ENCODE peak calls at places on chromosome 11, in five cellular contexts. E is H1, B is HepG2, X is sigmoid colon, J is A549. I is an unnamed sample. For H3K4me1, the result is how much of the 10 kb centered on the place peaks cover.

GRCh38 chr11:133541331-133542095 is 9.2 kb upstream of the OPCML start:
- DNase-seq in E (peak), B (no peak), X (no peak), J (no peak), I (no peak)

GRCh38 chr11:3104961-3105790 is 48.0 kb upstream of the CARS1 start:
- DNase-seq in E (no peak), B (no peak), X (peak), J (no peak), I (peak)

GRCh38 chr11:36311926-36312592 is 16.0 kb downstream of the PRR5L start:
- DNase-seq in E (no peak), B (no peak), X (no peak), J (no peak), I (no peak)

GRCh38 chr11:110182886-110183285 is 89.7 kb downstream of the ZC3H12C start:
- DNase-seq in E (no peak), B (no peak), X (no peak), J (no peak), I (no peak)

GRCh38 chr11:108019870-108020540 is 11.3 kb downstream of the CUL5 start:
- DNase-seq in E (no peak), B (peak), X (no peak), J (no peak), I (no peak)

GRCh38 chr11:92211576-92212167 is 12.9 kb upstream of the FAT3 start:
- DNase-seq in E (no peak), B (peak), X (no peak), J (no peak), I (no peak)

GRCh38 chr11:67368621-67369020 is 4.8 kb downstream of the CLCF1 start:
- DNase-seq in E (no peak), B (no peak), X (no peak), J (no peak), I (no peak)

GRCh38 chr11:74989269-74989655 is 529 bp downstream of the NEU3 start:
- DNase-seq in E (no peak), B (no peak), X (no peak), J (peak), I (no peak)

GRCh38 chr11:79019981-79020380 is 420.8 kb downstream of the TENM4 start:
- DNase-seq in E (no peak), B (no peak), X (no peak), J (no peak), I (no peak)

GRCh38 chr11:3879967-3880542 is 24.6 kb downstream of the STIM1 start:
- DNase-seq in E (no peak), B (peak), X (no peak), J (no peak), I (no peak)

GRCh38 chr11:111933872-111934271 is 3.3 kb upstream of the DIXDC1 start:
- DNase-seq in E (no peak), B (no peak), X (no peak), J (no peak), I (no peak)

GRCh38 chr11:70028147-70028855 is 49.8 kb upstream of the ANO1 start:
- DNase-seq in E (no peak), B (no peak), X (no peak), J (no peak), I (peak)

GRCh38 chr11:122661182-122661945 is 5.8 kb downstream of the UBASH3B start:
- DNase-seq in E (no peak), B (no peak), X (no peak), J (no peak), I (no peak)

GRCh38 chr11:68461284-68461861 is 821 bp downstream of the PPP6R3 start:
- DNase-seq in E (no peak), B (no peak), X (no peak), J (peak), I (peak)

GRCh38 chr11:2071748-2072385 is 67.3 kb downstream of the IGF2 start:
- DNase-seq in E (no peak), B (no peak), X (no peak), J (no peak), I (no peak)

GRCh38 chr11:111598546-111598945 is 3.7 kb upstream of the SIK2 start:
- DNase-seq in E (no peak), B (no peak), X (peak), J (no peak), I (no peak)

GRCh38 chr11:62069961-62070919 is 53.6 kb upstream of the INCENP start:
- DNase-seq in E (no peak), B (no peak), X (peak), J (no peak), I (peak)

GRCh38 chr11:122745111-122745510 is 89.6 kb downstream of the UBASH3B start:
- DNase-seq in E (no peak), B (no peak), X (no peak), J (no peak), I (no peak)

GRCh38 chr11:11169715-11170351 is 183.2 kb downstream of the CSNK2A3 start:
- DNase-seq in E (no peak), B (no peak), X (no peak), J (no peak), I (no peak)

GRCh38 chr11:65425105-65425970 is 2.7 kb downstream of the NEAT1 start:
- DNase-seq in E (no peak), B (no peak), X (peak), J (no peak), I (peak)

GRCh38 chr11:65953471-65953870 is 8.1 kb upstream of the SART1 start:
- DNase-seq in E (no peak), B (no peak), X (no peak), J (no peak), I (no peak)

GRCh38 chr11:6473481-6474422 is at the start of gene TRIM3:
- DNase-seq in E (peak), B (peak), X (peak), J (peak), I (peak)

GRCh38 chr11:17343907-17344306 is 7.7 kb upstream of the NCR3LG1 start:
- DNase-seq in E (no peak), B (no peak), X (no peak), J (no peak), I (no peak)

GRCh38 chr11:7638710-7639642 is 34.3 kb downstream of the CYB5R2 start:
- DNase-seq in E (no peak), B (no peak), X (peak), J (no peak), I (no peak)

GRCh38 chr11:63993983-63994382 is 7.7 kb downstream of the OTUB1 start:
- DNase-seq in E (no peak), B (no peak), X (no peak), J (no peak), I (no peak)

GRCh38 chr11:21965221-21965620 is 227.7 kb upstream of the ANO5 start:
- DNase-seq in E (no peak), B (no peak), X (no peak), J (no peak), I (no peak)

GRCh38 chr11:124823512-124824376 is 23.5 kb upstream of the MSANTD2 start:
- DNase-seq in E (no peak), B (no peak), X (no peak), J (no peak), I (no peak)

GRCh38 chr11:4531666-4532065 is 13.3 kb upstream of the OR52M1 start:
- DNase-seq in E (no peak), B (peak), X (no peak), J (no peak), I (no peak)

GRCh38 chr11:130718118-130718517 is 198.2 kb downstream of the SNX19 start:
- DNase-seq in E (no peak), B (no peak), X (no peak), J (no peak), I (no peak)

GRCh38 chr11:128022007-128022368 is 565.4 kb downstream of the ETS1 start:
- DNase-seq in E (no peak), B (no peak), X (no peak), J (no peak), I (no peak)

GRCh38 chr11:79244175-79244804 is 196.5 kb downstream of the TENM4 start:
- DNase-seq in E (no peak), B (no peak), X (no peak), J (peak), I (no peak)

GRCh38 chr11:93487032-93487483 is 56.1 kb downstream of the SMCO4 start:
- DNase-seq in E (no peak), B (peak), X (peak), J (no peak), I (no peak)

GRCh38 chr11:1153105-1153950 is 4.4 kb upstream of the MUC5AC start:
- DNase-seq in E (no peak), B (peak), X (no peak), J (peak), I (peak)

GRCh38 chr11:1162498-1163311 is 5.0 kb downstream of the MUC5AC start:
- DNase-seq in E (no peak), B (no peak), X (peak), J (no peak), I (peak)

GRCh38 chr11:46387919-46388618 is 3.5 kb downstream of the CHRM4 start:
- DNase-seq in E (no peak), B (no peak), X (no peak), J (no peak), I (no peak)

GRCh38 chr11:46391186-46391577 is 394 bp downstream of the CHRM4 start:
- DNase-seq in E (no peak), B (no peak), X (no peak), J (no peak), I (no peak)

GRCh38 chr11:46388619-46389449 is 2.7 kb downstream of the CHRM4 start:
- DNase-seq in E (no peak), B (no peak), X (no peak), J (no peak), I (no peak)

GRCh38 chr11:46390331-46391171 is 1.0 kb downstream of the CHRM4 start:
- DNase-seq in E (no peak), B (no peak), X (peak), J (no peak), I (no peak)

GRCh38 chr11:46389450-46390330 is 1.9 kb downstream of the CHRM4 start:
- DNase-seq in E (no peak), B (peak), X (peak), J (peak), I (peak)
- TF ChIP-seq EP300 in E (no peak), B (no peak), X (no peak), J (no peak), I (no peak)

GRCh38 chr11:13225058-13226001 is 52.3 kb upstream of the BMAL1 start:
- DNase-seq in E (no peak), B (no peak), X (no peak), J (no peak), I (no peak)
- H3K4me1 ChIP-seq in E (under half), B (under half), X (under half), J (under half), I (under half)

GRCh38 chr11:72160319-72160718 is 24.8 kb downstream of the FOLR3 start:
- DNase-seq in E (no peak), B (no peak), X (no peak), J (no peak), I (no peak)
- TF ChIP-seq POLR2A in E (no peak), B (no peak), X (no peak), J (no peak), I (no peak)

GRCh38 chr11:116458546-116458945 is 314.2 kb downstream of the BUD13 start:
- DNase-seq in E (no peak), B (no peak), X (no peak), J (no peak), I (no peak)

GRCh38 chr11:116459233-116459632 is 313.6 kb downstream of the BUD13 start:
- DNase-seq in E (no peak), B (no peak), X (peak), J (no peak), I (no peak)

GRCh38 chr11:116460156-116460965 is 312.4 kb downstream of the BUD13 start:
- DNase-seq in E (no peak), B (no peak), X (no peak), J (no peak), I (no peak)

GRCh38 chr11:116459644-116460043 is 313.1 kb downstream of the BUD13 start:
- DNase-seq in E (no peak), B (no peak), X (no peak), J (no peak), I (no peak)

GRCh38 chr11:116461789-116462188 is 311.0 kb downstream of the BUD13 start:
- DNase-seq in E (no peak), B (no peak), X (no peak), J (no peak), I (no peak)
- TF ChIP-seq EP300 in E (no peak), B (no peak), X (no peak), J (no peak), I (no peak)

DNA sequence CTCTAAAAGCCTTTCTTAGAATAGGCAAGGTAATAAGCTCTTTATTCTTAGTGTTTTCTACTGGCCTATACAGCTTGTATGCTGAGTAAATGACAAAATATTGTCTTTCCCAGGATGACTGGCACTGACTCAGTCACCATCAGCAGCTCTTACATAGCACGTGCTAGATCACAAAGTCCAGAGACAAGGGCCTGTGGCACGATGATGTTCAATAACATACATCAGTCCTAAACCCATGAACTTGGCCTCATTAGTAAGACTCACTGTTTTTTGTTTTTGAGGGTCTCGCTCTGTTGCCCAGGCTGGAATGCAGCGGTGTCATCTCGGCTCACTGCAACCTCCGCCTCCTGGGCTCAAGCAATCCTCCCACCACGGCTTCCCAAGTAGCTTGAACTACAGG is 42.7 kb downstream of the CELF1 start:
- DNase-seq in E (no peak), B (no peak), X (no peak), J (no peak), I (no peak)
- H3K4me1 ChIP-seq in E (under half), B (half or more), X (half or more), J (half or more), I (half or more)

GRCh38 chr11:45771942-45772522 is 32.9 kb upstream of the SLC35C1 start:
- DNase-seq in E (no peak), B (peak), X (peak), J (peak), I (peak)
- TF ChIP-seq POLR2A in E (no peak), B (no peak), X (no peak), J (no peak), I (no peak)

GRCh38 chr11:34276465-34276864 is 81.3 kb downstream of the ABTB2 start:
- DNase-seq in E (no peak), B (no peak), X (no peak), J (no peak), I (no peak)
- TF ChIP-seq EP300 in E (no peak), B (no peak), X (no peak), J (no peak), I (no peak)

GRCh38 chr11:102431404-102431803 is 21.2 kb downstream of the TMEM123 start:
- DNase-seq in E (no peak), B (no peak), X (no peak), J (no peak), I (no peak)

GRCh38 chr11:102429691-102430090 is 22.9 kb downstream of the TMEM123 start:
- DNase-seq in E (no peak), B (no peak), X (no peak), J (no peak), I (no peak)

GRCh38 chr11:102427068-102427467 is 25.5 kb downstream of the TMEM123 start:
- DNase-seq in E (no peak), B (no peak), X (no peak), J (no peak), I (no peak)

GRCh38 chr11:102428696-102429095 is 23.9 kb downstream of the TMEM123 start:
- DNase-seq in E (no peak), B (no peak), X (no peak), J (no peak), I (no peak)

GRCh38 chr11:102430158-102430836 is 22.3 kb downstream of the TMEM123 start:
- DNase-seq in E (no peak), B (no peak), X (no peak), J (no peak), I (no peak)
- H3K4me1 ChIP-seq in E (under half), B (half or more), X (under half), J (under half), I (under half)

DNA sequence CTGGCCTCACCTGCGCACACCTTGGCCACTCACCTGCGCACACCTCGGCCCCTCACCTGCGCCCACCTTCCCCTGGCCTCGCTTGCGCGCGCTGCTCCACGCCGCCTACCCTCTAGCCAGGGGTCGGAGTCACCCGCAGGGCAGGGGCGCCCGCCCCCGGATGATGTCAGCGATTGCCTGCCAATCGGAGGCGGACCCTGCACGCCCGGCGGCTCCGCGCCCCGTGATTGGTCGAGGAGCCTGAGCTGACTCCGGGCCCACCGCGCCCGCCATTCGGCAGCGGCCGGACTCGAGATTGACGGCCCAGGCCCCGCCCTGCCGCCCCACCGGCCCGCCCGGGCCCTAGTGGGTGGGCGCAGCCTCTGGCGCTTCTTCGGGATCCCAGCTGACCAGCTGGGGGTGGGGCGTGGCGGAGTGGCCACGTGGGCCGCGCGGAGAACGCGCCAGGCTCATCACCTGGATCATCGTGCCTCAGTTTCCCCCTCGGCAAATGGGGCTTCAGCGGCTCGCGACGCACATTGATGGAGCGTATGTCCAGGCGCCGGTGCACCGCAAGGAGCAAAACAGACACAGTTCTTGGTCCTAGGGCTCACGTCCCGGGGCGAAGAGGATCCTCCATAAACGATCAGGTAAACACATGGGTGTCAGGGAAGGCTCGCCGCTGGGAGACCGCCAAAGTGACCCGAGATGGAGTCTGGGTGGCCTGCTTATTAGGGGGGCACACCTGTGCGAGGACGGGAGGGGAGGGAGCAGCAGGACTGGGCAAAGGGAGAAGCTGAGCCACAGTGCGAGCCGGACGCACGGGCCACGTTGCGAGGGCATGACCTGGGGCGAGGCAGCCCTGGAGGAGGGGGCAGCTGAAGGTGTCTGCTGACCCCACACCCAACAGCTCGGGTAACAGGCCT is at the start of gene DHCR7:
- DNase-seq in E (peak), B (peak), X (peak), J (peak), I (peak)
- TF ChIP-seq POLR2A in E (no peak), B (no peak), X (no peak), J (peak), I (no peak)

GRCh38 chr11:12318791-12319733 is 58.3 kb upstream of the PARVA start:
- DNase-seq in E (no peak), B (no peak), X (peak), J (no peak), I (no peak)
- TF ChIP-seq EP300 in E (no peak), B (no peak), X (peak), J (no peak), I (no peak)